ENCODE peak calls at places on chromosomes 5 and 9, in eight cellular contexts. One of them, this sample, is unnamed.

GRCh38 chr9:979983-980382 is 3.5 kb downstream of the DMRT3 start:
- DNase-seq in activated T-helper 1 cell treated with anti-CD3 and anti-CD28 coated beads, Interleukin-12 subunit alpha, Interleukin-12 subunit beta, Interleukin-2, Interleukin-4 antibody, amounts not matched to agents 30 ng/mL and 10 ng/mL and 1 ng/mL, durations not matched to agents 14 hours and 24 hours and 36 hours: no peak
- DNase-seq in mesenteric fat pad: no peak
- DNase-seq in stimulated activated CD8-positive, alpha-beta memory T cell treated with anti-CD3 and anti-CD28 coated beads, Interleukin-4, amount 100 ng/mL, for 1 hour: no peak
- DNase-seq in islet precursor cell: no peak
- DNase-seq in fibroblast of mammary gland: no peak
- DNase-seq in activated CD4-positive, alpha-beta T cell treated with anti-CD3 and anti-CD28 coated beads, Interleukin-2, amount 50 U/mL, for 4 hours: no peak
- DNase-seq in HCEC 1CT: no peak
- DNase-seq in this sample: no peak

GRCh38 chr5:34519489-34520220 is 136.5 kb upstream of the RAI14 start:
- DNase-seq in activated T-helper 1 cell treated with anti-CD3 and anti-CD28 coated beads, Interleukin-12 subunit alpha, Interleukin-12 subunit beta, Interleukin-2, Interleukin-4 antibody, amounts not matched to agents 30 ng/mL and 10 ng/mL and 1 ng/mL, durations not matched to agents 14 hours and 24 hours and 36 hours: no peak
- DNase-seq in mesenteric fat pad: no peak
- DNase-seq in stimulated activated CD8-positive, alpha-beta memory T cell treated with anti-CD3 and anti-CD28 coated beads, Interleukin-4, amount 100 ng/mL, for 1 hour: no peak
- DNase-seq in islet precursor cell: no peak
- DNase-seq in fibroblast of mammary gland: peak; percentile 70
- DNase-seq in activated CD4-positive, alpha-beta T cell treated with anti-CD3 and anti-CD28 coated beads, Interleukin-2, amount 50 U/mL, for 4 hours: no peak
- DNase-seq in HCEC 1CT: peak; percentile 62
- DNase-seq in this sample: no peak

GRCh38 chr9:90025816-90026215 is 421.0 kb downstream of the GADD45G start:
- DNase-seq in activated T-helper 1 cell treated with anti-CD3 and anti-CD28 coated beads, Interleukin-12 subunit alpha, Interleukin-12 subunit beta, Interleukin-2, Interleukin-4 antibody, amounts not matched to agents 30 ng/mL and 10 ng/mL and 1 ng/mL, durations not matched to agents 14 hours and 24 hours and 36 hours: no peak
- DNase-seq in mesenteric fat pad: no peak
- DNase-seq in stimulated activated CD8-positive, alpha-beta memory T cell treated with anti-CD3 and anti-CD28 coated beads, Interleukin-4, amount 100 ng/mL, for 1 hour: no peak
- DNase-seq in islet precursor cell: peak; percentile 94
- DNase-seq in fibroblast of mammary gland: no peak
- DNase-seq in activated CD4-positive, alpha-beta T cell treated with anti-CD3 and anti-CD28 coated beads, Interleukin-2, amount 50 U/mL, for 4 hours: no peak
- DNase-seq in HCEC 1CT: no peak
- DNase-seq in this sample: no peak

GRCh38 chr9:60546406-60546805 is 367.8 kb upstream of the SPATA31A5 start:
- DNase-seq in activated T-helper 1 cell treated with anti-CD3 and anti-CD28 coated beads, Interleukin-12 subunit alpha, Interleukin-12 subunit beta, Interleukin-2, Interleukin-4 antibody, amounts not matched to agents 30 ng/mL and 10 ng/mL and 1 ng/mL, durations not matched to agents 14 hours and 24 hours and 36 hours: no peak
- DNase-seq in mesenteric fat pad: no peak
- DNase-seq in stimulated activated CD8-positive, alpha-beta memory T cell treated with anti-CD3 and anti-CD28 coated beads, Interleukin-4, amount 100 ng/mL, for 1 hour: no peak
- DNase-seq in islet precursor cell: no peak
- DNase-seq in fibroblast of mammary gland: no peak
- DNase-seq in activated CD4-positive, alpha-beta T cell treated with anti-CD3 and anti-CD28 coated beads, Interleukin-2, amount 50 U/mL, for 4 hours: no peak
- DNase-seq in HCEC 1CT: no peak
- DNase-seq in this sample: no peak

GRCh38 chr5:61350535-61350934 is 18.5 kb downstream of the ZSWIM6 start:
- DNase-seq in activated T-helper 1 cell treated with anti-CD3 and anti-CD28 coated beads, Interleukin-12 subunit alpha, Interleukin-12 subunit beta, Interleukin-2, Interleukin-4 antibody, amounts not matched to agents 30 ng/mL and 10 ng/mL and 1 ng/mL, durations not matched to agents 14 hours and 24 hours and 36 hours: no peak
- DNase-seq in mesenteric fat pad: no peak
- DNase-seq in stimulated activated CD8-positive, alpha-beta memory T cell treated with anti-CD3 and anti-CD28 coated beads, Interleukin-4, amount 100 ng/mL, for 1 hour: no peak
- DNase-seq in islet precursor cell: no peak
- DNase-seq in fibroblast of mammary gland: no peak
- DNase-seq in activated CD4-positive, alpha-beta T cell treated with anti-CD3 and anti-CD28 coated beads, Interleukin-2, amount 50 U/mL, for 4 hours: no peak
- DNase-seq in HCEC 1CT: no peak
- DNase-seq in this sample: no peak

GRCh38 chr9:128113526-128114325 is 13.8 kb downstream of the PTGES2 start:
- DNase-seq in activated T-helper 1 cell treated with anti-CD3 and anti-CD28 coated beads, Interleukin-12 subunit alpha, Interleukin-12 subunit beta, Interleukin-2, Interleukin-4 antibody, amounts not matched to agents 30 ng/mL and 10 ng/mL and 1 ng/mL, durations not matched to agents 14 hours and 24 hours and 36 hours: no peak
- DNase-seq in mesenteric fat pad: no peak
- DNase-seq in stimulated activated CD8-positive, alpha-beta memory T cell treated with anti-CD3 and anti-CD28 coated beads, Interleukin-4, amount 100 ng/mL, for 1 hour: no peak
- DNase-seq in islet precursor cell: no peak
- DNase-seq in fibroblast of mammary gland: no peak
- DNase-seq in activated CD4-positive, alpha-beta T cell treated with anti-CD3 and anti-CD28 coated beads, Interleukin-2, amount 50 U/mL, for 4 hours: no peak
- DNase-seq in HCEC 1CT: no peak
- DNase-seq in this sample: no peak

GRCh38 chr5:149938272-149938671 is 6.3 kb downstream of the PDE6A start:
- DNase-seq in activated T-helper 1 cell treated with anti-CD3 and anti-CD28 coated beads, Interleukin-12 subunit alpha, Interleukin-12 subunit beta, Interleukin-2, Interleukin-4 antibody, amounts not matched to agents 30 ng/mL and 10 ng/mL and 1 ng/mL, durations not matched to agents 14 hours and 24 hours and 36 hours: no peak
- DNase-seq in mesenteric fat pad: no peak
- DNase-seq in stimulated activated CD8-positive, alpha-beta memory T cell treated with anti-CD3 and anti-CD28 coated beads, Interleukin-4, amount 100 ng/mL, for 1 hour: no peak
- DNase-seq in islet precursor cell: no peak
- DNase-seq in fibroblast of mammary gland: peak; percentile 74
- DNase-seq in activated CD4-positive, alpha-beta T cell treated with anti-CD3 and anti-CD28 coated beads, Interleukin-2, amount 50 U/mL, for 4 hours: no peak
- DNase-seq in HCEC 1CT: peak; percentile 71
- DNase-seq in this sample: no peak

GRCh38 chr9:106878943-106879916 is 16.3 kb downstream of the ZNF462 start:
- DNase-seq in activated T-helper 1 cell treated with anti-CD3 and anti-CD28 coated beads, Interleukin-12 subunit alpha, Interleukin-12 subunit beta, Interleukin-2, Interleukin-4 antibody, amounts not matched to agents 30 ng/mL and 10 ng/mL and 1 ng/mL, durations not matched to agents 14 hours and 24 hours and 36 hours: no peak
- DNase-seq in mesenteric fat pad: no peak
- DNase-seq in stimulated activated CD8-positive, alpha-beta memory T cell treated with anti-CD3 and anti-CD28 coated beads, Interleukin-4, amount 100 ng/mL, for 1 hour: no peak
- DNase-seq in islet precursor cell: peak; percentile 73
- DNase-seq in fibroblast of mammary gland: peak; percentile 99
- DNase-seq in activated CD4-positive, alpha-beta T cell treated with anti-CD3 and anti-CD28 coated beads, Interleukin-2, amount 50 U/mL, for 4 hours: no peak
- DNase-seq in HCEC 1CT: peak; percentile 91
- DNase-seq in this sample: no peak

GRCh38 chr9:35791321-35791921 is at the start of gene NPR2:
- DNase-seq in activated T-helper 1 cell treated with anti-CD3 and anti-CD28 coated beads, Interleukin-12 subunit alpha, Interleukin-12 subunit beta, Interleukin-2, Interleukin-4 antibody, amounts not matched to agents 30 ng/mL and 10 ng/mL and 1 ng/mL, durations not matched to agents 14 hours and 24 hours and 36 hours: no peak
- DNase-seq in mesenteric fat pad: no peak
- DNase-seq in stimulated activated CD8-positive, alpha-beta memory T cell treated with anti-CD3 and anti-CD28 coated beads, Interleukin-4, amount 100 ng/mL, for 1 hour: no peak
- DNase-seq in islet precursor cell: peak; percentile 64
- DNase-seq in fibroblast of mammary gland: no peak
- DNase-seq in activated CD4-positive, alpha-beta T cell treated with anti-CD3 and anti-CD28 coated beads, Interleukin-2, amount 50 U/mL, for 4 hours: no peak
- DNase-seq in HCEC 1CT: peak; percentile 26
- DNase-seq in this sample: no peak

GRCh38 chr9:110371411-110372013 is 33.8 kb upstream of the TXNDC8 start:
- DNase-seq in activated T-helper 1 cell treated with anti-CD3 and anti-CD28 coated beads, Interleukin-12 subunit alpha, Interleukin-12 subunit beta, Interleukin-2, Interleukin-4 antibody, amounts not matched to agents 30 ng/mL and 10 ng/mL and 1 ng/mL, durations not matched to agents 14 hours and 24 hours and 36 hours: no peak
- DNase-seq in mesenteric fat pad: no peak
- DNase-seq in stimulated activated CD8-positive, alpha-beta memory T cell treated with anti-CD3 and anti-CD28 coated beads, Interleukin-4, amount 100 ng/mL, for 1 hour: no peak
- DNase-seq in islet precursor cell: no peak
- DNase-seq in fibroblast of mammary gland: no peak
- DNase-seq in activated CD4-positive, alpha-beta T cell treated with anti-CD3 and anti-CD28 coated beads, Interleukin-2, amount 50 U/mL, for 4 hours: no peak
- DNase-seq in HCEC 1CT: no peak
- DNase-seq in this sample: no peak

GRCh38 chr9:16247188-16247875 is 623.1 kb downstream of the BNC2 start:
- DNase-seq in activated T-helper 1 cell treated with anti-CD3 and anti-CD28 coated beads, Interleukin-12 subunit alpha, Interleukin-12 subunit beta, Interleukin-2, Interleukin-4 antibody, amounts not matched to agents 30 ng/mL and 10 ng/mL and 1 ng/mL, durations not matched to agents 14 hours and 24 hours and 36 hours: no peak
- DNase-seq in mesenteric fat pad: no peak
- DNase-seq in stimulated activated CD8-positive, alpha-beta memory T cell treated with anti-CD3 and anti-CD28 coated beads, Interleukin-4, amount 100 ng/mL, for 1 hour: no peak
- DNase-seq in islet precursor cell: no peak
- DNase-seq in fibroblast of mammary gland: peak; percentile 89
- DNase-seq in activated CD4-positive, alpha-beta T cell treated with anti-CD3 and anti-CD28 coated beads, Interleukin-2, amount 50 U/mL, for 4 hours: no peak
- DNase-seq in HCEC 1CT: peak; percentile 85
- DNase-seq in this sample: no peak

GRCh38 chr5:119273391-119273839 is 82.4 kb upstream of the TNFAIP8 start:
- DNase-seq in activated T-helper 1 cell treated with anti-CD3 and anti-CD28 coated beads, Interleukin-12 subunit alpha, Interleukin-12 subunit beta, Interleukin-2, Interleukin-4 antibody, amounts not matched to agents 30 ng/mL and 10 ng/mL and 1 ng/mL, durations not matched to agents 14 hours and 24 hours and 36 hours: no peak
- DNase-seq in mesenteric fat pad: no peak
- DNase-seq in stimulated activated CD8-positive, alpha-beta memory T cell treated with anti-CD3 and anti-CD28 coated beads, Interleukin-4, amount 100 ng/mL, for 1 hour: no peak
- DNase-seq in islet precursor cell: no peak
- DNase-seq in fibroblast of mammary gland: no peak
- DNase-seq in activated CD4-positive, alpha-beta T cell treated with anti-CD3 and anti-CD28 coated beads, Interleukin-2, amount 50 U/mL, for 4 hours: no peak
- DNase-seq in HCEC 1CT: no peak
- DNase-seq in this sample: peak; percentile 48

GRCh38 chr5:107121793-107122519 is 548.8 kb downstream of the EFNA5 start:
- DNase-seq in activated T-helper 1 cell treated with anti-CD3 and anti-CD28 coated beads, Interleukin-12 subunit alpha, Interleukin-12 subunit beta, Interleukin-2, Interleukin-4 antibody, amounts not matched to agents 30 ng/mL and 10 ng/mL and 1 ng/mL, durations not matched to agents 14 hours and 24 hours and 36 hours: no peak
- DNase-seq in mesenteric fat pad: no peak
- DNase-seq in stimulated activated CD8-positive, alpha-beta memory T cell treated with anti-CD3 and anti-CD28 coated beads, Interleukin-4, amount 100 ng/mL, for 1 hour: no peak
- DNase-seq in islet precursor cell: no peak
- DNase-seq in fibroblast of mammary gland: no peak
- DNase-seq in activated CD4-positive, alpha-beta T cell treated with anti-CD3 and anti-CD28 coated beads, Interleukin-2, amount 50 U/mL, for 4 hours: no peak
- DNase-seq in HCEC 1CT: no peak
- DNase-seq in this sample: no peak

GRCh38 chr9:70411141-70411929 is 3.1 kb downstream of the KLF9 start:
- DNase-seq in activated T-helper 1 cell treated with anti-CD3 and anti-CD28 coated beads, Interleukin-12 subunit alpha, Interleukin-12 subunit beta, Interleukin-2, Interleukin-4 antibody, amounts not matched to agents 30 ng/mL and 10 ng/mL and 1 ng/mL, durations not matched to agents 14 hours and 24 hours and 36 hours: no peak
- DNase-seq in mesenteric fat pad: no peak
- DNase-seq in stimulated activated CD8-positive, alpha-beta memory T cell treated with anti-CD3 and anti-CD28 coated beads, Interleukin-4, amount 100 ng/mL, for 1 hour: no peak
- DNase-seq in islet precursor cell: peak; percentile 63
- DNase-seq in fibroblast of mammary gland: peak; percentile 93
- DNase-seq in activated CD4-positive, alpha-beta T cell treated with anti-CD3 and anti-CD28 coated beads, Interleukin-2, amount 50 U/mL, for 4 hours: peak; percentile 49
- DNase-seq in HCEC 1CT: peak; percentile 84
- DNase-seq in this sample: peak; percentile 79

GRCh38 chr5:60652206-60652605 is 47.8 kb downstream of the DEPDC1B start:
- DNase-seq in activated T-helper 1 cell treated with anti-CD3 and anti-CD28 coated beads, Interleukin-12 subunit alpha, Interleukin-12 subunit beta, Interleukin-2, Interleukin-4 antibody, amounts not matched to agents 30 ng/mL and 10 ng/mL and 1 ng/mL, durations not matched to agents 14 hours and 24 hours and 36 hours: no peak
- DNase-seq in mesenteric fat pad: no peak
- DNase-seq in stimulated activated CD8-positive, alpha-beta memory T cell treated with anti-CD3 and anti-CD28 coated beads, Interleukin-4, amount 100 ng/mL, for 1 hour: no peak
- DNase-seq in islet precursor cell: no peak
- DNase-seq in fibroblast of mammary gland: peak; percentile 97
- DNase-seq in activated CD4-positive, alpha-beta T cell treated with anti-CD3 and anti-CD28 coated beads, Interleukin-2, amount 50 U/mL, for 4 hours: no peak
- DNase-seq in HCEC 1CT: peak; percentile 96
- DNase-seq in this sample: no peak

GRCh38 chr9:33112099-33112498 is 35.6 kb upstream of the SMU1 start:
- DNase-seq in activated T-helper 1 cell treated with anti-CD3 and anti-CD28 coated beads, Interleukin-12 subunit alpha, Interleukin-12 subunit beta, Interleukin-2, Interleukin-4 antibody, amounts not matched to agents 30 ng/mL and 10 ng/mL and 1 ng/mL, durations not matched to agents 14 hours and 24 hours and 36 hours: no peak
- DNase-seq in mesenteric fat pad: no peak
- DNase-seq in stimulated activated CD8-positive, alpha-beta memory T cell treated with anti-CD3 and anti-CD28 coated beads, Interleukin-4, amount 100 ng/mL, for 1 hour: no peak
- DNase-seq in islet precursor cell: no peak
- DNase-seq in fibroblast of mammary gland: no peak
- DNase-seq in activated CD4-positive, alpha-beta T cell treated with anti-CD3 and anti-CD28 coated beads, Interleukin-2, amount 50 U/mL, for 4 hours: no peak
- DNase-seq in HCEC 1CT: no peak
- DNase-seq in this sample: no peak

GRCh38 chr5:54860321-54860720 is 125.1 kb downstream of the ESM1 start:
- DNase-seq in activated T-helper 1 cell treated with anti-CD3 and anti-CD28 coated beads, Interleukin-12 subunit alpha, Interleukin-12 subunit beta, Interleukin-2, Interleukin-4 antibody, amounts not matched to agents 30 ng/mL and 10 ng/mL and 1 ng/mL, durations not matched to agents 14 hours and 24 hours and 36 hours: no peak
- DNase-seq in mesenteric fat pad: no peak
- DNase-seq in stimulated activated CD8-positive, alpha-beta memory T cell treated with anti-CD3 and anti-CD28 coated beads, Interleukin-4, amount 100 ng/mL, for 1 hour: no peak
- DNase-seq in islet precursor cell: no peak
- DNase-seq in fibroblast of mammary gland: peak; percentile 61
- DNase-seq in activated CD4-positive, alpha-beta T cell treated with anti-CD3 and anti-CD28 coated beads, Interleukin-2, amount 50 U/mL, for 4 hours: no peak
- DNase-seq in HCEC 1CT: peak; percentile 68
- DNase-seq in this sample: no peak

GRCh38 chr5:173457482-173457881 is 129.3 kb upstream of the STC2 start:
- DNase-seq in activated T-helper 1 cell treated with anti-CD3 and anti-CD28 coated beads, Interleukin-12 subunit alpha, Interleukin-12 subunit beta, Interleukin-2, Interleukin-4 antibody, amounts not matched to agents 30 ng/mL and 10 ng/mL and 1 ng/mL, durations not matched to agents 14 hours and 24 hours and 36 hours: no peak
- DNase-seq in mesenteric fat pad: no peak
- DNase-seq in stimulated activated CD8-positive, alpha-beta memory T cell treated with anti-CD3 and anti-CD28 coated beads, Interleukin-4, amount 100 ng/mL, for 1 hour: no peak
- DNase-seq in islet precursor cell: no peak
- DNase-seq in fibroblast of mammary gland: no peak
- DNase-seq in activated CD4-positive, alpha-beta T cell treated with anti-CD3 and anti-CD28 coated beads, Interleukin-2, amount 50 U/mL, for 4 hours: no peak
- DNase-seq in HCEC 1CT: no peak
- DNase-seq in this sample: no peak

This sample was measured in activated CD8-positive, alpha-beta T cell treated with anti-CD3 and anti-CD28 coated beads for 36 hours.